ENCODE peak calls at places on chromosomes 11 and 22, in eight cellular contexts. J, V, K, Q, M, Y, N and G are unnamed samples.

GRCh38 chr22:47835726-47836125 is 1073.3 kb downstream of the TBC1D22A start:
- DNase-seq in Q (peak), M (peak), Y (no peak), K (peak), J (no peak), V (no peak), N (no peak), G (peak)

GRCh38 chr11:126338346-126339055 is 17.0 kb upstream of the ST3GAL4 start:
- DNase-seq in J (no peak), N (no peak), M (no peak), K (no peak), V (no peak), Q (no peak), Y (peak), G (no peak)

GRCh38 chr11:43987384-43988039 is 45.1 kb downstream of the C11orf96 start:
- DNase-seq in Y (no peak), N (peak), K (peak), Q (peak), J (peak), V (peak), M (peak), G (peak)

GRCh38 chr11:16606784-16607674 is 131.4 kb upstream of the C11orf58 start:
- DNase-seq in M (peak), K (no peak), J (peak), V (peak), Y (peak), Q (no peak), N (peak), G (no peak)

GRCh38 chr11:27933992-27934829 is 173.7 kb downstream of the KIF18A start:
- DNase-seq in Y (no peak), K (peak), N (no peak), J (no peak), M (peak), Q (peak), V (no peak), G (peak)

GRCh38 chr11:3155691-3156258 is 9.3 kb downstream of the OSBPL5 start:
- DNase-seq in N (no peak), M (peak), Y (peak), V (no peak), Q (no peak), J (peak), K (peak), G (no peak)

GRCh38 chr11:55701429-55701828 is 39.4 kb downstream of the OR4C6 start:
- DNase-seq in Y (no peak), J (no peak), Q (no peak), N (no peak), M (no peak), K (no peak), V (no peak), G (no peak)

GRCh38 chr11:118930152-118930712 is 4.5 kb upstream of the BCL9L start:
- DNase-seq in J (peak), Y (peak), V (peak), K (peak), Q (peak), N (peak), M (peak), G (no peak)

GRCh38 chr11:107043242-107043991 is 25.1 kb upstream of the GUCY1A2 start:
- DNase-seq in N (no peak), J (no peak), V (no peak), K (peak), M (peak), Q (peak), Y (no peak), G (peak)

GRCh38 chr22:29479417-29480261 is at the start of gene NEFH:
- DNase-seq in M (no peak), Y (no peak), J (no peak), K (no peak), V (no peak), N (no peak), Q (no peak), G (no peak)

GRCh38 chr11:119101367-119101758 is 290 bp downstream of the DPAGT1 start:
- DNase-seq in Q (no peak), N (peak), J (no peak), M (no peak), Y (no peak), V (no peak), K (peak), G (no peak)

GRCh38 chr22:35150163-35151107 is 84.5 kb downstream of the ISX start:
- DNase-seq in M (peak), K (peak), V (peak), Y (peak), J (peak), N (peak), Q (peak), G (no peak)

GRCh38 chr11:83219095-83219494 is 25.6 kb downstream of the ANKRD42 start:
- DNase-seq in Q (peak), K (peak), Y (no peak), M (no peak), N (no peak), J (no peak), V (no peak), G (no peak)

GRCh38 chr11:126886636-126887035 is 113.9 kb downstream of the KIRREL3 start:
- DNase-seq in V (no peak), Y (no peak), M (no peak), N (no peak), K (no peak), J (no peak), Q (no peak), G (no peak)

GRCh38 chr11:121630041-121630440 is 177.3 kb upstream of the SORL1-AS1 start:
- DNase-seq in N (no peak), M (peak), K (peak), J (no peak), Y (no peak), Q (peak), V (no peak), G (peak)

GRCh38 chr22:33921576-33922181 is 1.4 kb upstream of the LARGE1 start:
- DNase-seq in M (peak), Q (no peak), K (peak), J (peak), V (peak), N (peak), Y (peak), G (no peak)

GRCh38 chr11:5380740-5381342 is 2.8 kb upstream of the OR51M1 start:
- DNase-seq in Y (no peak), Q (peak), J (no peak), M (peak), V (peak), N (peak), K (peak), G (no peak)

GRCh38 chr11:47784785-47785381 is 17.7 kb upstream of the FNBP4 start:
- DNase-seq in V (no peak), Q (no peak), N (no peak), J (no peak), Y (no peak), M (no peak), K (no peak), G (no peak)
- TF ChIP-seq CTCF in V (no peak), Q (no peak), N (no peak), J (no peak), Y (no peak), M (no peak), K (no peak), G (no peak)

GRCh38 chr11:66288866-66289547 is at the start of gene YIF1A:
- DNase-seq in Q (peak), J (peak), N (peak), M (peak), V (peak), K (peak), Y (peak), G (peak)

GRCh38 chr11:66289548-66290331 is 797 bp upstream of the YIF1A start:
- DNase-seq in J (peak), M (no peak), N (peak), K (no peak), V (no peak), Y (no peak), Q (peak), G (peak)

GRCh38 chr11:66291303-66291705 is 390 bp upstream of the TMEM151A start:
- DNase-seq in Y (no peak), M (no peak), K (no peak), Q (no peak), V (no peak), J (no peak), N (no peak), G (no peak)

GRCh38 chr11:66291706-66292542 is at the start of gene TMEM151A:
- DNase-seq in N (no peak), V (no peak), M (no peak), Y (no peak), Q (no peak), J (no peak), K (no peak), G (no peak)

GRCh38 chr11:66290332-66290629 is 1.3 kb upstream of the YIF1A start:
- DNase-seq in Q (no peak), Y (no peak), J (no peak), K (no peak), M (no peak), V (no peak), N (no peak), G (no peak)
- H3K4me3 ChIP-seq in Q (peak), Y (peak), J (no peak), K (no peak), M (no peak), V (no peak), N (no peak), G (no peak)

GRCh38 chr22:27919943-27920755 is 1.1 kb upstream of the PITPNB start:
- DNase-seq in V (no peak), K (peak), N (peak), J (no peak), Q (peak), M (peak), Y (no peak), G (no peak)
- TF ChIP-seq CTCF in V (no peak), K (peak), N (peak), J (no peak), Q (no peak), M (peak), Y (no peak), G (no peak)

DNA sequence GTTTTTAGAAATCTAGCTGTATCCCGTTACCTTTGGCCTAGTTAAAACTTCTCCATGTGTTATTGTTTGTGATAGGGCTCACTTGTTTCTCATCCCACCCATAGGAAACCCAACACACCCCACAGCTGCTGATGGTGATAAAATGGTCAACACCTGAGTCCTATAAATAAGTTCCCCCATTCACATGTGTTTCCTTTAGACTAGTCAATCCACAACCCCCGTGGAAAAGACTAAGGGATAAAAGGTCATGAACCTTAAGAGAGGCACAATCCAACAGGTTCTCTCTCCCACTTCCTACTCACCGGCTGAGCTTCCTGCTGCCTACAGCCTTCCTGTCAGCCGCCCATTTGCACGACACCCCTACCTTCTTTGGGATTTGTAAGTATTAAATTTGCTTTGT is 768.4 kb downstream of the JRKL start:
- DNase-seq in M (no peak), Y (no peak), V (no peak), N (no peak), Q (no peak), K (no peak), J (no peak), G (no peak)
- H3K4me3 ChIP-seq in M (no peak), Y (no peak), V (no peak), N (no peak), Q (no peak), K (no peak), J (no peak), G (no peak)

GRCh38 chr11:95739108-95739507 is 50.5 kb downstream of the FAM76B start:
- DNase-seq in K (no peak), Q (no peak), Y (no peak), V (no peak), N (no peak), J (no peak), M (no peak), G (no peak)
- TF ChIP-seq CTCF in K (peak), Q (peak), Y (no peak), V (no peak), N (no peak), J (no peak), M (no peak), G (no peak)

GRCh38 chr22:44026630-44027511 is 2.8 kb downstream of the PARVB start:
- DNase-seq in Q (no peak), V (peak), Y (peak), K (peak), J (peak), M (peak), N (peak), G (no peak)
- H3K4me3 ChIP-seq in Q (no peak), V (no peak), Y (peak), K (no peak), J (peak), M (no peak), N (peak), G (no peak)